ENCODE peak calls at places on chromosomes 16 and 17, in ten cellular contexts. O is SK-N-SH, J is upper lobe of left lung, P is esophagus muscularis mucosa, D is stomach, T is H1, N is prostate gland, C is sigmoid colon, G is GM12878, K is endothelial cell of umbilical vein. X is an unnamed sample.

GRCh38 chr16:25063865-25064264 is 47.7 kb upstream of the LCMT1 start:
- DNase-seq in J (no peak), K (no peak), C (no peak), N (no peak), G (no peak), P (no peak), T (no peak), O (no peak), D (no peak), X (no peak)

GRCh38 chr17:28398280-28398981 is 7.6 kb downstream of the SLC46A1 start:
- DNase-seq in N (no peak), K (no peak), D (no peak), O (no peak), J (no peak), C (no peak), G (no peak), P (no peak), T (no peak), X (no peak)

GRCh38 chr17:50778988-50779387 is 11.7 kb upstream of the ANKRD40CL start:
- DNase-seq in K (no peak), D (no peak), O (no peak), T (no peak), N (no peak), P (no peak), C (no peak), J (no peak), G (no peak), X (no peak)

GRCh38 chr17:31052187-31052889 is 42.4 kb upstream of the NF1 start:
- DNase-seq in J (peak), N (peak), K (no peak), C (peak), P (no peak), D (no peak), G (no peak), O (no peak), T (no peak), X (peak)

GRCh38 chr16:67481561-67482259 is 753 bp upstream of the ATP6V0D1 start:
- DNase-seq in D (peak), K (peak), O (peak), J (no peak), C (peak), T (no peak), N (no peak), P (no peak), G (no peak), X (peak)

GRCh38 chr16:27977966-27978365 is 85.5 kb downstream of the GSG1L start:
- DNase-seq in G (no peak), D (no peak), K (no peak), O (no peak), T (no peak), J (no peak), N (no peak), C (peak), P (no peak), X (no peak)

GRCh38 chr16:69626256-69626655 is 60.5 kb downstream of the NFAT5 start:
- DNase-seq in J (no peak), P (no peak), N (no peak), D (no peak), G (no peak), K (no peak), T (no peak), C (no peak), O (no peak), X (no peak)

GRCh38 chr17:8103549-8103948 is 14.8 kb downstream of the ALOXE3 start:
- DNase-seq in D (peak), O (no peak), G (no peak), P (no peak), K (no peak), T (no peak), J (peak), C (peak), N (no peak), X (no peak)

GRCh38 chr17:79294459-79295071 is 219.9 kb downstream of the ENGASE start:
- DNase-seq in P (no peak), K (peak), C (no peak), O (no peak), N (peak), T (peak), J (peak), D (peak), G (no peak), X (peak)

GRCh38 chr16:69579783-69580182 is 14.0 kb downstream of the NFAT5 start:
- DNase-seq in C (no peak), N (no peak), T (no peak), J (no peak), G (no peak), K (no peak), O (no peak), P (no peak), D (no peak), X (no peak)

GRCh38 chr16:80233097-80233835 is 307.5 kb upstream of the DYNLRB2 start:
- DNase-seq in O (peak), K (no peak), P (no peak), C (no peak), N (no peak), T (no peak), G (no peak), D (no peak), J (no peak), X (no peak)

GRCh38 chr17:61158372-61158771 is 241.3 kb upstream of the TBX2 start:
- DNase-seq in G (no peak), N (no peak), D (no peak), C (no peak), O (no peak), T (no peak), P (no peak), K (no peak), J (no peak), X (no peak)

GRCh38 chr16:82834156-82834758 is 207.5 kb downstream of the CDH13 start:
- DNase-seq in P (no peak), O (no peak), D (no peak), N (no peak), T (no peak), J (no peak), K (no peak), G (no peak), C (no peak), X (no peak)

GRCh38 chr17:7294614-7295153 is at the start of gene YBX2:
- DNase-seq in T (peak), P (no peak), D (peak), K (peak), O (peak), N (peak), J (peak), G (no peak), C (no peak), X (no peak)

GRCh38 chr16:1991135-1991551 is 1.4 kb downstream of the SYNGR3 start:
- DNase-seq in G (peak), O (no peak), J (peak), D (peak), K (no peak), C (no peak), T (peak), N (no peak), P (no peak), X (no peak)

GRCh38 chr17:74185786-74186185 is 17.7 kb upstream of the RPL38 start:
- DNase-seq in G (no peak), T (no peak), N (no peak), D (no peak), J (no peak), P (no peak), O (no peak), K (no peak), C (no peak), X (no peak)

GRCh38 chr16:66717112-66717675 is 20.7 kb upstream of the CMTM4 start:
- DNase-seq in D (no peak), N (no peak), G (no peak), T (no peak), C (no peak), K (peak), O (peak), P (no peak), J (peak), X (no peak)

GRCh38 chr16:12833939-12834338 is 30.3 kb upstream of the CPPED1 start:
- DNase-seq in N (no peak), G (no peak), C (no peak), J (no peak), K (no peak), O (peak), P (no peak), D (no peak), T (peak), X (no peak)

GRCh38 chr17:10200645-10201044 is 2.2 kb upstream of the GAS7 start:
- DNase-seq in J (no peak), K (no peak), C (no peak), D (no peak), P (no peak), N (no peak), G (no peak), O (no peak), T (no peak), X (no peak)

GRCh38 chr16:61007694-61008093 is 1028.5 kb downstream of the CDH8 start:
- DNase-seq in C (no peak), J (no peak), T (no peak), D (no peak), N (no peak), G (no peak), K (no peak), O (no peak), P (no peak), X (no peak)

GRCh38 chr17:78180508-78180907 is 6.3 kb downstream of the TK1 start:
- DNase-seq in G (no peak), N (no peak), K (no peak), P (no peak), T (no peak), J (no peak), D (no peak), O (no peak), C (no peak), X (no peak)

GRCh38 chr16:75319513-75320401 is 68.3 kb upstream of the BCAR1 start:
- DNase-seq in P (no peak), C (no peak), J (no peak), O (no peak), D (no peak), T (no peak), G (peak), N (no peak), K (peak), X (no peak)

GRCh38 chr16:73065617-73066313 is 17.8 kb upstream of the ZFHX3 start:
- DNase-seq in D (no peak), C (peak), K (no peak), O (no peak), N (no peak), J (peak), P (no peak), G (no peak), T (peak), X (no peak)

GRCh38 chr17:79946352-79947231 is 89.1 kb downstream of the TBC1D16 start:
- DNase-seq in G (no peak), P (no peak), O (peak), N (no peak), C (peak), K (no peak), T (no peak), D (no peak), J (peak), X (no peak)

DNA sequence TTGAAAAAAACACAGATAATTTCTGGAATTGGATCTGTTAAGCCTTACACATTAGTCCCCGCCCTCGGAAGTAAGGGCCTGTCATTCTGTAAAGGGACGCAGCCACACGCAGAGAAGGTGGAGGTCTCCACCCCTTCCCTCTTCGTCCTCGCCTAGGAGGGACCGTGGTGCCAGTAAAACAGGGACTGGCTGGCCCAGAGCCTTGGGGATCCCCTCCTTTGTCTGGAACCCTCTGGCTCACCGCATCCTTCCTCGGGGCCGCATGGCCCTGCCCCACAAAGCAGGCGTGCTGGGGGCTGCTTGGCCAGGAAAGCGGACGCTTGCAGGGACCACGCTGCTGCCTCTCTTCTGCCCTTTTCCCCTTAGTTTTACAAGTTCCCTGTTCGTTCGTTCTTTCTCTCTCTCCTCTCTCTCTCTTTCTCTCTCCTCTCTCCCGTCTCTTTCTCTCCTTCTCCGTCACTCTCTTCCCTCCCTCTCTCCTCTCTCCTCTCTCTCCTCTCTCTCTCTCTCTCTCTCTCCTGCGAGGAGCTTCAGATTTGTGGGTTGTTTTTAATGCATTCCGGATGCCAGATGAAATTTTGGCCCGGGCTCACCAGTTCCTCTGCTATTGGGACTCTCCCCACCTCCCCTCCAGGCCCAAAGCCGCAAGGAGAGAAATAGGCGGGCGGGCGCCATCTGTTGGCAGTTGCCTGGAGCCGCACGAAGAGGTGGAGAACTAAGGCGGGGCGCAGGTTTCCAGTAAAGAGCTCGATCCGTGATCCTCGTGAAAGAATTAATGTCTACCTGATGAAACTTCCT is 35.1 kb upstream of the CDRT4 start:
- DNase-seq in D (peak), K (peak), P (peak), J (peak), N (peak), C (peak), T (peak), O (peak), G (no peak), X (peak)
- H3K4me3 ChIP-seq in D (peak), K (no peak), P (peak), J (no peak), N (no peak), C (peak), T (peak), O (no peak), G (no peak), X (no peak)

DNA sequence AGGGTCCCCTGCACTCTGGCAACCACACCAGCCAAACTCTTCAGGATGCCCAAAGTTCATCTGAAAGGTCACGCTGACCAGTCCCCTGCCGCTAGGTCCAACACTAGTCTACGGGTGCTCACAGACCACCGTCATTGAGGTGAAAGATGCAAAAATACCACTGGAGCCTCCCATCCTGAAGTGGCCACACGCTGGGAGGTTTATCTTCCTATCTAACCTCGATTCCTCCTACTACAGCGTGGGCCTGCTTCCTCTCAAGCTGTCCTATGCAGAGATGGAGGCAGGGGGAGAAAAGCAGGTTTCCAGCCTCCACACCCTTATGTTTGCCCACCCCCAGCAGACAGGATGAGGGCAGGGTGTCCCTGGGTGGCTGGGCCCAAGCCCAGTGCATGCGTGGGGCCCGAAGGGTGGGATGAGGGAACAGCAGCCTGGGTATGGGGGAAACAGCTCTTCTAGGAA is 6.3 kb downstream of the SRCIN1 start:
- DNase-seq in C (no peak), O (no peak), T (no peak), G (no peak), P (no peak), N (no peak), K (no peak), J (no peak), D (no peak), X (no peak)
- H3K27ac ChIP-seq in C (no peak), O (no peak), T (no peak), G (no peak), P (no peak), N (no peak), K (no peak), J (no peak), D (no peak), X (no peak)

GRCh38 chr16:51630051-51630450 is 479.0 kb upstream of the SALL1 start:
- DNase-seq in N (no peak), D (no peak), T (peak), G (no peak), P (no peak), K (no peak), C (no peak), O (no peak), J (no peak), X (no peak)
- TF ChIP-seq POLR2AphosphoS5 in N (no peak), D (no peak), T (peak), G (no peak), P (no peak), K (no peak), C (no peak), O (no peak), J (no peak), X (no peak)

DNA sequence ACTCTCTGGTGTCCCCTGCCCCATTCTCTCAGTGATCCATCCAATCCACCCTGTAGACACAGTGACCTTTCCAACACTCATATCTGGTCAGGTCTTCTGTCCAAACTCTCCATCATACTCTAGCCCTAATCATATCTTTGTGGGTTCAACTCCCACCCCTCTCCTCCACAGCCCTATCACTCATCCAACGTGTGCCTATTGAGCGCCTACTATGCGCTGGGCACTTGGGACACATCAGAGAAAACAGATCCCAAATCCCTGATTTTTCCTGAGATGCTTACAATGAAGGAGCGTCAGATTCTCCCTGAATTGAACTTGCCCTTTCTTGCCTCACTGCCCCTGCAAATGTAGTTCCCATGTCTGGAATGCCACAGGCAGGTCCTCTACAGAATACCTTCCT is 1.8 kb downstream of the DCTPP1 start:
- DNase-seq in T (no peak), C (no peak), J (no peak), P (no peak), G (no peak), K (no peak), D (no peak), N (no peak), O (no peak), X (no peak)
- H3K4me3 ChIP-seq in T (no peak), C (no peak), J (no peak), P (no peak), G (no peak), K (no peak), D (no peak), N (no peak), O (no peak), X (no peak)

DNA sequence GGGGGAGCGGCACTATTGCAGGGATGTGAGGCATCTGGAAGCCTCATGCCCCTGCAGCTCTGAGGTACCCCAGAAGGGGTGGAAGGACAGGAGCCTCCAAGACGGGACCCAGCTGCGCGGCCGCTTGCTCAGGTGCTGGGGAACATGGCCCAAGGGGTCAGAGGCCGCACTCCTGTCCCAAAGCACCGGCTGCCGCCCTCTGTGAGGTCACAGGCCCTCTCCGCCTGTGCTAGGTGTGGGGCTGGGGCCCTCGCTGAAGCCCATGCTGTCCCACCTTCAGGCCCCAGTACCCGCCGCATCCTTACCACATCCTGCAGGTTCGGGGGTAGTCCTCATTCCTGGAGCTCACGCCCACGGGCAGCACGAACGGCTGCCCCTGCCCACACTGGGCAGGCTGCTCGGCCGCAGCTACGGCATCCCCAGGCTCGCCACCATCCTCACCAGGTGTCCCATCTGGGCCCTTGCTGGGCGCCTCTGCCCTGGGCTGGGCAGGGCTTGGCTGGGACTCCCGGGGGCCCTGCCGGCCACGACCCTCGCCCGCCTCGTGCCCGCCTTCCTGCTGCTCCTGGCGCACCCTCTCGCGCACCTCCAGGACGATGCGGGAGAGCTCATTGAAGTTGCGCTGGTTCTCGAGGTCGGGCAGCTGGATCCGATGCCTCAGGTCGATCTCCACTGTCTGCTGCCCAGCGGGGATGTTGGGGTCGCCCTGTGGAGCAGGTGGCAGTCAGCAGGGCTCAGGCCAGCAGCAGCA is 16.6 kb upstream of the C16orf95 start:
- DNase-seq in O (no peak), G (no peak), N (no peak), K (no peak), D (no peak), J (no peak), P (no peak), T (no peak), C (no peak), X (no peak)
- H3K27ac ChIP-seq in O (no peak), G (no peak), N (no peak), K (no peak), D (no peak), J (no peak), P (no peak), T (no peak), C (no peak), X (no peak)

DNA sequence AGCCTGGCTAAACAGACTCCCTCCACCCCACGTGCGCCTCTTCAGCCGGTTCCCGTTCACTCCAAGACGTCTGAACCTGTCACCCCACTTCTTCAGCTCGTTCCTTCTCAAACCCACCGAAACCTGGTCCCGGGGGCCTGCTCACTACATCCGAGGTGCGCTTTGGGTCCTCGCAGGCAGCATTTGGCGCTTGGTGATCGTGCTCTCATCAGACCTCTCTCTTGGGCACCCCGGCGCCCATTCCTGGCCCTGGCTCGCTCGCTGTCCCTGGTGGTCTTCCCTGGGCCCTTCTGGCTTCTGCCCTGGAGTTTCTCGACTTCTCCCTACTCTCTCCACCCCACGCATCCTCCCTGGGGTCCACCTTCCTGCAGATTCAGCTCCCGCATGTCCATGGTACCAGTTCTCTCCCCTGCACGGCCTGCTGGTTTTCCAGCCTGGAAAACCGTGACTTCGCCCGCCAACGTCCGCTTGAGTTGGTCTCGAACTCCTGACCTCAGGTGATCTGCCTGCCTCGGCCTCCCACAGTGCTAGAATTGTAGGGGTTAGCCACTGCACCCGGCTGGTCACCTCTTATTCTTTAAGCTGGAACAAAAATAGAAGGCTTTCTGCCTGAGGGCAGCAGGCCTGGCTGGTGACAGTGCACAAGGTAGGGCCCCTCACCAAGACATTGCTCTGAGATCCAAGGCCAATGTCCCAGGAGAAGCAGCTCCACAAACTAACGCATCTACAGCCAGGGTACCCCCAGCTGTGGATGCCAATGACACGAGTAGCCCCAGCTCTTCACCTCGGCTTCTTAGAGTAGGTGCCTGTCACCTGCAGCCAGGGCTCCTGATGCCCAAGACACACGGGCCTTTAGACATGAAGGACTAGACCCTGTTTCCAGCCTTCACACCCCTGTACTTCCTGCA is 1.0 kb upstream of the MEAK7 start:
- DNase-seq in K (no peak), O (no peak), D (no peak), J (peak), P (no peak), C (no peak), T (no peak), N (no peak), G (no peak), X (no peak)
- TF ChIP-seq POLR2AphosphoS5 in K (no peak), O (no peak), D (no peak), J (no peak), P (no peak), C (no peak), T (no peak), N (no peak), G (no peak), X (no peak)